ENCODE peak calls at places on chromosomes 16 and 17, in eight cellular contexts. G is A549, T is stomach, S is GM12878, O is H1, R is sigmoid colon, J is tibial nerve, A is K562. U is an unnamed sample. For H3K4me1, the result is how much of the 10 kb centered on the place peaks cover.

GRCh38 chr17:76404256-76404655 is 19.8 kb downstream of the SPHK1 start:
- DNase-seq in G (no peak), T (no peak), S (no peak), O (no peak), R (no peak), J (no peak), A (no peak), U (no peak)

GRCh38 chr16:77657016-77657415 is 65.3 kb upstream of the NUDT7 start:
- DNase-seq in G (peak), T (no peak), S (no peak), O (peak), R (no peak), J (no peak), A (peak), U (no peak)

GRCh38 chr17:55458977-55459376 is 37.3 kb upstream of the MMD start:
- DNase-seq in G (peak), T (no peak), S (no peak), O (no peak), R (no peak), J (no peak), A (no peak), U (no peak)

GRCh38 chr16:70467608-70468007 is 13.2 kb downstream of the FCSK start:
- DNase-seq in G (no peak), T (no peak), S (no peak), O (no peak), R (no peak), J (no peak), A (no peak), U (no peak)

GRCh38 chr17:28047806-28048205 is 5.3 kb downstream of the NLK start:
- DNase-seq in G (no peak), T (no peak), S (no peak), O (no peak), R (no peak), J (no peak), A (no peak), U (no peak)

GRCh38 chr16:28822520-28823290 is at the start of gene ATXN2L:
- DNase-seq in G (peak), T (peak), S (peak), O (peak), R (peak), J (peak), A (peak), U (peak)

GRCh38 chr16:14180431-14181059 is 109.4 kb downstream of the MRTFB start:
- DNase-seq in G (peak), T (no peak), S (no peak), O (no peak), R (no peak), J (no peak), A (no peak), U (no peak)

GRCh38 chr17:30995347-30995746 is 24.5 kb downstream of the RNF135 start:
- DNase-seq in G (no peak), T (no peak), S (no peak), O (no peak), R (no peak), J (no peak), A (no peak), U (no peak)

GRCh38 chr17:3963214-3964201 is 729 bp downstream of the ATP2A3 start:
- DNase-seq in G (no peak), T (peak), S (no peak), O (peak), R (no peak), J (no peak), A (peak), U (peak)

GRCh38 chr17:37286430-37286829 is 89.4 kb upstream of the C17orf78 start:
- DNase-seq in G (no peak), T (no peak), S (no peak), O (no peak), R (no peak), J (no peak), A (peak), U (no peak)

GRCh38 chr17:45813051-45813731 is 29.1 kb downstream of the CRHR1 start:
- DNase-seq in G (no peak), T (no peak), S (no peak), O (peak), R (no peak), J (no peak), A (peak), U (peak)

GRCh38 chr16:24253192-24253591 is 2.9 kb upstream of the CACNG3 start:
- DNase-seq in G (peak), T (no peak), S (no peak), O (peak), R (no peak), J (no peak), A (peak), U (peak)

GRCh38 chr17:4054446-4054845 is 88.4 kb downstream of the ZZEF1 start:
- DNase-seq in G (no peak), T (no peak), S (no peak), O (no peak), R (no peak), J (no peak), A (no peak), U (no peak)

GRCh38 chr17:61366076-61366714 is 33.4 kb upstream of the TBX2 start:
- DNase-seq in G (no peak), T (no peak), S (no peak), O (no peak), R (no peak), J (no peak), A (no peak), U (no peak)

GRCh38 chr17:45366691-45367090 is 49.9 kb upstream of the MAP3K14 start:
- DNase-seq in G (no peak), T (no peak), S (no peak), O (no peak), R (peak), J (no peak), A (no peak), U (no peak)

GRCh38 chr17:75557075-75557851 is 30.3 kb upstream of the MYO15B start:
- DNase-seq in G (peak), T (peak), S (no peak), O (no peak), R (no peak), J (no peak), A (peak), U (peak)

GRCh38 chr16:73189132-73189531 is 141.2 kb upstream of the ZFHX3 start:
- DNase-seq in G (no peak), T (no peak), S (no peak), O (no peak), R (no peak), J (no peak), A (no peak), U (no peak)

GRCh38 chr17:78924481-78925151 is 571 bp downstream of the TIMP2 start:
- DNase-seq in G (no peak), T (no peak), S (no peak), O (peak), R (no peak), J (no peak), A (no peak), U (no peak)

GRCh38 chr16:29025735-29026134 is 40.9 kb downstream of the LAT start:
- DNase-seq in G (no peak), T (no peak), S (no peak), O (no peak), R (peak), J (no peak), A (no peak), U (no peak)

GRCh38 chr17:78130439-78131101 is at the start of gene TMC8:
- DNase-seq in G (no peak), T (peak), S (no peak), O (no peak), R (no peak), J (peak), A (peak), U (peak)

GRCh38 chr17:77579717-77580116 is 378.8 kb upstream of the TNRC6C start:
- DNase-seq in G (no peak), T (no peak), S (no peak), O (no peak), R (no peak), J (no peak), A (no peak), U (no peak)

GRCh38 chr17:15273141-15273793 is 8.1 kb upstream of the PMP22 start:
- DNase-seq in G (peak), T (no peak), S (no peak), O (no peak), R (no peak), J (peak), A (no peak), U (no peak)

GRCh38 chr17:58920773-58921172 is 165.1 kb downstream of the PPM1E start:
- DNase-seq in G (no peak), T (no peak), S (peak), O (no peak), R (no peak), J (no peak), A (no peak), U (no peak)

GRCh38 chr16:30927789-30928378 is 4.5 kb downstream of the FBXL19 start:
- DNase-seq in G (peak), T (no peak), S (peak), O (peak), R (no peak), J (no peak), A (peak), U (peak)

GRCh38 chr16:59527206-59527997 is 793.3 kb upstream of the GOT2 start:
- DNase-seq in G (peak), T (no peak), S (no peak), O (no peak), R (no peak), J (no peak), A (no peak), U (no peak)

GRCh38 chr17:44159519-44160210 is 10.8 kb upstream of the ASB16 start:
- DNase-seq in G (no peak), T (no peak), S (no peak), O (no peak), R (no peak), J (no peak), A (peak), U (no peak)

GRCh38 chr16:83813818-83814653 is 6.3 kb downstream of the HSBP1 start:
- DNase-seq in G (peak), T (no peak), S (no peak), O (peak), R (no peak), J (peak), A (no peak), U (no peak)

GRCh38 chr16:8753411-8754054 is 43.9 kb downstream of the TMEM186 start:
- DNase-seq in G (no peak), T (peak), S (no peak), O (no peak), R (peak), J (no peak), A (no peak), U (no peak)

GRCh38 chr17:75738218-75738802 is 17.1 kb downstream of the ITGB4 start:
- DNase-seq in G (no peak), T (no peak), S (no peak), O (no peak), R (no peak), J (no peak), A (peak), U (no peak)

GRCh38 chr17:50527155-50527762 is 5.3 kb upstream of the EPN3 start:
- DNase-seq in G (no peak), T (no peak), S (no peak), O (no peak), R (no peak), J (no peak), A (no peak), U (no peak)

GRCh38 chr17:7336240-7337175 is at the start of gene ACAP1:
- DNase-seq in G (no peak), T (peak), S (no peak), O (peak), R (no peak), J (no peak), A (peak), U (peak)

GRCh38 chr17:78258323-78259229 is 27.1 kb downstream of the TMEM235 start:
- DNase-seq in G (no peak), T (peak), S (no peak), O (no peak), R (no peak), J (no peak), A (peak), U (peak)

GRCh38 chr17:43212641-43213490 is 1.2 kb downstream of the TMEM106A start:
- DNase-seq in G (no peak), T (no peak), S (peak), O (no peak), R (no peak), J (no peak), A (no peak), U (no peak)

GRCh38 chr17:80069886-80070177 is 31.5 kb upstream of the GAA start:
- DNase-seq in G (no peak), T (no peak), S (no peak), O (no peak), R (no peak), J (no peak), A (no peak), U (no peak)

GRCh38 chr17:81396722-81397313 is 1.6 kb downstream of the BAHCC1 start:
- DNase-seq in G (peak), T (peak), S (no peak), O (peak), R (no peak), J (no peak), A (no peak), U (no peak)

GRCh38 chr16:66701516-66701915 is 5.0 kb upstream of the CMTM4 start:
- DNase-seq in G (no peak), T (no peak), S (no peak), O (no peak), R (no peak), J (no peak), A (no peak), U (no peak)

GRCh38 chr17:73551756-73552155 is 92.5 kb downstream of the SDK2 start:
- DNase-seq in G (no peak), T (no peak), S (no peak), O (no peak), R (no peak), J (no peak), A (no peak), U (no peak)

GRCh38 chr16:48879173-48879926 is 269.4 kb upstream of the N4BP1 start:
- DNase-seq in G (no peak), T (no peak), S (no peak), O (no peak), R (no peak), J (no peak), A (no peak), U (no peak)

GRCh38 chr16:54503011-54503410 is 216.4 kb upstream of the IRX3 start:
- DNase-seq in G (no peak), T (no peak), S (no peak), O (no peak), R (no peak), J (no peak), A (no peak), U (peak)

GRCh38 chr16:88881675-88882357 is 15.4 kb upstream of the PABPN1L start:
- DNase-seq in G (no peak), T (no peak), S (no peak), O (no peak), R (no peak), J (no peak), A (no peak), U (no peak)
- H3K4me1 ChIP-seq in G (under half), T (under half), S (under half), O (under half), R (under half), J (under half), A (half or more), U (under half)

GRCh38 chr17:5077781-5078105 is 524 bp upstream of the ZFP3 start:
- DNase-seq in G (no peak), T (no peak), S (no peak), O (no peak), R (no peak), J (no peak), A (no peak), U (no peak)

GRCh38 chr17:5080591-5080990 is 2.3 kb downstream of the ZFP3 start:
- DNase-seq in G (no peak), T (no peak), S (no peak), O (no peak), R (no peak), J (no peak), A (no peak), U (no peak)

DNA sequence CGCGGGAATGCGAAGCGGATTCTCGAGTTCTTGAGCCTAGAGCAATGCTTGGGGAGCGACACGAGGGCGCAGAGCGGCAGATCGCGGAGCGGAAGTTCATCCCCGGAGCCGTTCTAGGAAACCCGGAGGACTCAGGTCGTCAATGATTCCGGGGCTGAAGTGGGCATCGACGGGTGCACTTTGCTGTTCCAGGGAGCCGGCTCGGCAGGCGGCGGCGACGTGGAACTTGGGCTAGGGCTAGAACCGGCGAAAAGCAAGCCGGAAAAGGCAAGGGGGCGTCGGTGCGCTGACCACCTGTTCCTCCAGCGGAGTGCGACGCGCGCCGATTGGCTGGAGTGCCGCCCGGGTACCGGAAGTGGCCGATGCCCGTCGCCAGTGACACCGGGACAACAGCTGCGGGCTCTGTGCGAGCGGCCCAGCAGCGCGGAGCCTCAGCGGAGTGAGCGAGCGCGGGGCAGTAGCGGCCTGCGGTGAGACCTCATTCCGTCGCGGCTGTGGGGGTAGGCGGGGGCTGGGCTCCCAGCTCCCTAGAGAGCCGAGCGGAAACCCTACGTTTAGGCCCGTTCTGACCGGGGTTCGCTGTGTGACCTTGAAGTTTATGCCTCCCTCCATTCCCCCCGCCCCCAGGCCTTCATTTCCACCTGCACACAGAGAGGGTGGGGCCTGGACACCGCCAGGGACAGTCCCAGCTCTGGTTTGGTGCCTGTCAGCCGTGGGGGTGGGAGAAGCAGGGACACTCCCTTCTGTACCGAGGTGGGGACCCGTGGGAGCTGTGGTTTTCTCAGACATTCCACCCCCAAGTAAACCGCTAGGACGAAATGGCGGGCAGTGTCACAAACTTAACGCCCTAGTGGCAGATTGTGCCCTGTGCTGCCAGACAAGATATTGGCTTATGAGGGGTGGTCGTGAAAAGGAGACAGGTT is at the start of gene ZFP3:
- DNase-seq in G (peak), T (peak), S (peak), O (peak), R (peak), J (peak), A (no peak), U (peak)
- H3K27ac ChIP-seq in G (peak), T (peak), S (peak), O (no peak), R (peak), J (peak), A (no peak), U (peak)

GRCh38 chr17:57557793-57558681 is 187.1 kb downstream of the CCDC182 start:
- DNase-seq in G (peak), T (no peak), S (no peak), O (no peak), R (no peak), J (no peak), A (no peak), U (no peak)
- TF ChIP-seq EP300 in G (no peak), T (no peak), S (no peak), O (no peak), R (no peak), J (no peak), A (no peak), U (no peak)

DNA sequence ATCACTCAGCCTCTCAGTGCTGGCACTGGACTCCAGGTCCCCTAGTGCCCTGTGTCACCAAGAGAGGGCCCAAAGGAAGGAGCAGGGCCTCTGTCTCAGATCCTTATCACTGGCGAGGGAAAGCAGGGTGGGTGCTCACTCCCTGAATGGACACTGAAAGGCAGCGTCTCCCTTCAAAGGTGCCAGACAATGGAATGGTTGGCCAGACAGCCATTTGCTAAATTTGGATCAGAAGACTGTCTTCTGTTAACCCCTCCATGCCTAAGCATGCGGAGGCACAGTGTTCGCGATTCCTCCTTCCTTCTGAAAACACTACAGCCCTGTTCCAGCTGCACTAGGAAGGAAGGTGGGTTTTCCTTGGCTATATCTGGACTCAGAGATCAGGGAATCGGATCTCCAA is 48.4 kb downstream of the SRCIN1 start:
- DNase-seq in G (no peak), T (no peak), S (no peak), O (no peak), R (no peak), J (no peak), A (no peak), U (no peak)
- H3K4me1 ChIP-seq in G (under half), T (under half), S (under half), O (under half), R (under half), J (under half), A (under half), U (under half)

DNA sequence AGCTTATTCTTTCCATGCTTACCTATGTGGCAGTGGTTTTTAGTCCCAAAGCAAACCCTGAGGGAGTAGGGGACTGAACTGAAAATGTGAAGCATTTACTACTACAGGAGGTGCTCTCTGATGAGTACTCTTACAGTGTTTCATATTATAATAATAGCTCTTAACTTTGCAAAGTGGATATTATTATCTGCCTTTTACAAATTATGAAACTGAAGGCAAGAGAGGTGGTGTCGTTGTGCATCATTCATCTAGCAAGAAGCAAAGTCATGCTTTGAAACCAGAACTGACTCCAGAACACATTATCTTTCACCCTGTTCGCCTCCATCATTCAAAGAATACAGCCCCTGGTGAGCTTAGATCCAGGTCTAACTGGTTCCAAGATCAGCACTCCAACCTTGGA is 8.2 kb upstream of the KCNH6 start:
- DNase-seq in G (no peak), T (no peak), S (no peak), O (no peak), R (no peak), J (no peak), A (no peak), U (no peak)
- H3K27ac ChIP-seq in G (no peak), T (no peak), S (no peak), O (no peak), R (no peak), J (no peak), A (no peak), U (no peak)

GRCh38 chr17:2050246-2050866 is 4.5 kb upstream of the HIC1 start:
- DNase-seq in G (peak), T (peak), S (no peak), O (peak), R (peak), J (peak), A (peak), U (peak)

GRCh38 chr17:2044263-2044894 is 2.6 kb downstream of the OVCA2 start:
- DNase-seq in G (no peak), T (no peak), S (no peak), O (no peak), R (no peak), J (no peak), A (no peak), U (no peak)

GRCh38 chr17:2049333-2050245 is 5.3 kb upstream of the HIC1 start:
- DNase-seq in G (peak), T (peak), S (no peak), O (peak), R (peak), J (peak), A (peak), U (peak)

GRCh38 chr17:2048805-2049204 is 6.1 kb upstream of the HIC1 start:
- DNase-seq in G (no peak), T (no peak), S (no peak), O (no peak), R (no peak), J (no peak), A (peak), U (no peak)

DNA sequence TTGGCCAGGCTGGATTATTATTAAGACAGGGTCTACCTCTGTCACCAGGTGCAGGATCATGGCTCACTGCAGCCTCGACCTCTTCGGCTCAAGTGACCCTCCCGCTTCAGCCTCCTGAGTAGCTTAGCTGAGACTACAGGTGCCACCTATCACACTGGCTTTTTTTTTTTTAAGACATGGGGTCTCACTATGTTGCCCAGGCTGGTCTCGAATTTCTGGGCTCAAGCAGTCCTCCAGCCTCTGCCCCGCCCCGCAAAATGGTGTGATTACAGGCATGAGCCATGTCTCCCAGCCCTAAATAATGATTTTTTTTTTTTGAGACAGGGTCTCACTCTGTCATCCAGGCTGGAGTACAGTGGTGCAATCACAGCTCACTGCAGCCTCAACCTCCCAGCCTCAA is 5.8 kb downstream of the OVCA2 start:
- DNase-seq in G (no peak), T (no peak), S (no peak), O (no peak), R (no peak), J (no peak), A (no peak), U (no peak)
- TF ChIP-seq EP300 in G (no peak), T (no peak), S (no peak), O (no peak), R (no peak), J (no peak), A (no peak), U (no peak)

U was measured in upper lobe of left lung.